ENCODE peak calls at places on chromosomes 11 and 22, in four cellular contexts. One of them, this sample, is unnamed.

GRCh38 chr11:19864141-19865120 is 151.8 kb downstream of the NAV2 start:
- DNase-seq in activated CD4-positive, alpha-beta T cell treated with anti-CD3 and anti-CD28 coated beads, Interleukin-2, amount 50 U/mL, for 48 hours: no peak
- DNase-seq in lower leg skin: no peak
- DNase-seq in sciatic nerve: no peak
- DNase-seq in this sample: no peak

GRCh38 chr22:43152355-43153071 is 1.2 kb downstream of the TSPO start:
- DNase-seq in lower leg skin: peak
- DNase-seq in activated CD4-positive, alpha-beta T cell treated with anti-CD3 and anti-CD28 coated beads, Interleukin-2, amount 50 U/mL, for 48 hours: peak
- DNase-seq in sciatic nerve: peak
- DNase-seq in this sample: peak

GRCh38 chr11:94198718-94199117 is 70.1 kb downstream of the PANX1 start:
- DNase-seq in lower leg skin: no peak
- DNase-seq in activated CD4-positive, alpha-beta T cell treated with anti-CD3 and anti-CD28 coated beads, Interleukin-2, amount 50 U/mL, for 48 hours: no peak
- DNase-seq in sciatic nerve: no peak
- DNase-seq in this sample: no peak

GRCh38 chr11:107821199-107821926 is 37.2 kb downstream of the SLC35F2 start:
- DNase-seq in sciatic nerve: no peak
- DNase-seq in lower leg skin: no peak
- DNase-seq in activated CD4-positive, alpha-beta T cell treated with anti-CD3 and anti-CD28 coated beads, Interleukin-2, amount 50 U/mL, for 48 hours: no peak
- DNase-seq in this sample: no peak

GRCh38 chr11:62108017-62108750 is 15.6 kb upstream of the INCENP start:
- DNase-seq in lower leg skin: no peak
- DNase-seq in sciatic nerve: no peak
- DNase-seq in activated CD4-positive, alpha-beta T cell treated with anti-CD3 and anti-CD28 coated beads, Interleukin-2, amount 50 U/mL, for 48 hours: peak
- DNase-seq in this sample: peak

GRCh38 chr11:66230171-66230570 is 38.3 kb upstream of the RAB1B start:
- DNase-seq in lower leg skin: no peak
- DNase-seq in sciatic nerve: no peak
- DNase-seq in activated CD4-positive, alpha-beta T cell treated with anti-CD3 and anti-CD28 coated beads, Interleukin-2, amount 50 U/mL, for 48 hours: no peak
- DNase-seq in this sample: no peak

GRCh38 chr11:92482502-92482901 is 257.9 kb downstream of the FAT3 start:
- DNase-seq in lower leg skin: no peak
- DNase-seq in sciatic nerve: no peak
- DNase-seq in activated CD4-positive, alpha-beta T cell treated with anti-CD3 and anti-CD28 coated beads, Interleukin-2, amount 50 U/mL, for 48 hours: no peak
- DNase-seq in this sample: no peak

GRCh38 chr22:20994128-20994901 is 7.6 kb downstream of the THAP7 start:
- DNase-seq in sciatic nerve: no peak
- DNase-seq in lower leg skin: no peak
- DNase-seq in activated CD4-positive, alpha-beta T cell treated with anti-CD3 and anti-CD28 coated beads, Interleukin-2, amount 50 U/mL, for 48 hours: no peak
- DNase-seq in this sample: no peak

GRCh38 chr11:106552694-106553203 is 465.5 kb downstream of the GUCY1A2 start:
- DNase-seq in lower leg skin: no peak
- DNase-seq in sciatic nerve: no peak
- DNase-seq in activated CD4-positive, alpha-beta T cell treated with anti-CD3 and anti-CD28 coated beads, Interleukin-2, amount 50 U/mL, for 48 hours: no peak
- DNase-seq in this sample: no peak

GRCh38 chr11:132422725-132423124 is 1052.3 kb downstream of the NTM start:
- DNase-seq in sciatic nerve: no peak
- DNase-seq in lower leg skin: no peak
- DNase-seq in activated CD4-positive, alpha-beta T cell treated with anti-CD3 and anti-CD28 coated beads, Interleukin-2, amount 50 U/mL, for 48 hours: no peak
- DNase-seq in this sample: no peak

GRCh38 chr22:23896166-23896522 is 2.0 kb downstream of the MIF start:
- DNase-seq in activated CD4-positive, alpha-beta T cell treated with anti-CD3 and anti-CD28 coated beads, Interleukin-2, amount 50 U/mL, for 48 hours: no peak
- DNase-seq in lower leg skin: no peak
- DNase-seq in sciatic nerve: no peak
- DNase-seq in this sample: no peak

GRCh38 chr11:32029721-32030120 is 61.2 kb upstream of the RCN1 start:
- DNase-seq in activated CD4-positive, alpha-beta T cell treated with anti-CD3 and anti-CD28 coated beads, Interleukin-2, amount 50 U/mL, for 48 hours: no peak
- DNase-seq in lower leg skin: no peak
- DNase-seq in sciatic nerve: no peak
- DNase-seq in this sample: no peak

GRCh38 chr11:5307256-5308019 is 5.7 kb upstream of the OR51B4 start:
- DNase-seq in sciatic nerve: no peak
- DNase-seq in activated CD4-positive, alpha-beta T cell treated with anti-CD3 and anti-CD28 coated beads, Interleukin-2, amount 50 U/mL, for 48 hours: no peak
- DNase-seq in lower leg skin: no peak
- DNase-seq in this sample: no peak

GRCh38 chr11:105713106-105713505 is 103.2 kb downstream of the GRIA4 start:
- DNase-seq in activated CD4-positive, alpha-beta T cell treated with anti-CD3 and anti-CD28 coated beads, Interleukin-2, amount 50 U/mL, for 48 hours: no peak
- DNase-seq in sciatic nerve: no peak
- DNase-seq in lower leg skin: no peak
- DNase-seq in this sample: no peak

GRCh38 chr11:102783720-102784119 is 3.3 kb upstream of the MMP10 start:
- DNase-seq in lower leg skin: no peak
- DNase-seq in sciatic nerve: no peak
- DNase-seq in activated CD4-positive, alpha-beta T cell treated with anti-CD3 and anti-CD28 coated beads, Interleukin-2, amount 50 U/mL, for 48 hours: no peak
- DNase-seq in this sample: no peak

GRCh38 chr11:27084407-27084985 is 43.9 kb downstream of the BBOX1 start:
- DNase-seq in lower leg skin: no peak
- DNase-seq in sciatic nerve: no peak
- DNase-seq in activated CD4-positive, alpha-beta T cell treated with anti-CD3 and anti-CD28 coated beads, Interleukin-2, amount 50 U/mL, for 48 hours: no peak
- DNase-seq in this sample: no peak

GRCh38 chr11:57787920-57788716 is 26.5 kb downstream of the CTNND1 start:
- DNase-seq in activated CD4-positive, alpha-beta T cell treated with anti-CD3 and anti-CD28 coated beads, Interleukin-2, amount 50 U/mL, for 48 hours: no peak
- DNase-seq in sciatic nerve: no peak
- DNase-seq in lower leg skin: peak
- DNase-seq in this sample: no peak

GRCh38 chr11:66725646-66726045 is 3.4 kb downstream of the SPTBN2 start:
- DNase-seq in sciatic nerve: peak
- DNase-seq in lower leg skin: no peak
- DNase-seq in activated CD4-positive, alpha-beta T cell treated with anti-CD3 and anti-CD28 coated beads, Interleukin-2, amount 50 U/mL, for 48 hours: no peak
- DNase-seq in this sample: no peak

GRCh38 chr11:110159491-110159890 is 66.3 kb downstream of the ZC3H12C start:
- DNase-seq in activated CD4-positive, alpha-beta T cell treated with anti-CD3 and anti-CD28 coated beads, Interleukin-2, amount 50 U/mL, for 48 hours: no peak
- DNase-seq in sciatic nerve: no peak
- DNase-seq in lower leg skin: no peak
- DNase-seq in this sample: no peak

GRCh38 chr11:94193288-94193687 is 64.6 kb downstream of the PANX1 start:
- DNase-seq in lower leg skin: no peak
- DNase-seq in activated CD4-positive, alpha-beta T cell treated with anti-CD3 and anti-CD28 coated beads, Interleukin-2, amount 50 U/mL, for 48 hours: no peak
- DNase-seq in sciatic nerve: no peak
- DNase-seq in this sample: no peak

GRCh38 chr22:28885939-28886338 is 2.6 kb downstream of the ZNRF3 start:
- DNase-seq in activated CD4-positive, alpha-beta T cell treated with anti-CD3 and anti-CD28 coated beads, Interleukin-2, amount 50 U/mL, for 48 hours: no peak
- DNase-seq in sciatic nerve: no peak
- DNase-seq in lower leg skin: no peak
- DNase-seq in this sample: no peak

GRCh38 chr11:18013790-18014507 is 1.1 kb upstream of the SERGEF start:
- DNase-seq in activated CD4-positive, alpha-beta T cell treated with anti-CD3 and anti-CD28 coated beads, Interleukin-2, amount 50 U/mL, for 48 hours: no peak
- DNase-seq in sciatic nerve: no peak
- DNase-seq in lower leg skin: no peak
- DNase-seq in this sample: no peak

GRCh38 chr11:60810583-60810982 is 25.4 kb downstream of the MS4A10 start:
- DNase-seq in sciatic nerve: no peak
- DNase-seq in activated CD4-positive, alpha-beta T cell treated with anti-CD3 and anti-CD28 coated beads, Interleukin-2, amount 50 U/mL, for 48 hours: no peak
- DNase-seq in lower leg skin: no peak
- DNase-seq in this sample: no peak

GRCh38 chr11:119155733-119156492 is 7.1 kb downstream of the ABCG4 start:
- DNase-seq in lower leg skin: no peak
- DNase-seq in activated CD4-positive, alpha-beta T cell treated with anti-CD3 and anti-CD28 coated beads, Interleukin-2, amount 50 U/mL, for 48 hours: no peak
- DNase-seq in sciatic nerve: no peak
- DNase-seq in this sample: no peak

GRCh38 chr22:21030621-21031544 is 1.5 kb downstream of the SLC7A4 start:
- DNase-seq in sciatic nerve: no peak
- DNase-seq in activated CD4-positive, alpha-beta T cell treated with anti-CD3 and anti-CD28 coated beads, Interleukin-2, amount 50 U/mL, for 48 hours: no peak
- DNase-seq in lower leg skin: no peak
- DNase-seq in this sample: no peak

GRCh38 chr22:29475550-29475949 is 4.5 kb upstream of the NEFH start:
- DNase-seq in lower leg skin: no peak
- DNase-seq in activated CD4-positive, alpha-beta T cell treated with anti-CD3 and anti-CD28 coated beads, Interleukin-2, amount 50 U/mL, for 48 hours: no peak
- DNase-seq in sciatic nerve: no peak
- DNase-seq in this sample: no peak

GRCh38 chr11:57456960-57457642 is 3.2 kb upstream of the RTN4RL2 start:
- DNase-seq in sciatic nerve: peak
- DNase-seq in lower leg skin: peak
- DNase-seq in activated CD4-positive, alpha-beta T cell treated with anti-CD3 and anti-CD28 coated beads, Interleukin-2, amount 50 U/mL, for 48 hours: peak
- DNase-seq in this sample: peak

GRCh38 chr22:36377022-36377631 is 10.6 kb downstream of the MYH9 start:
- DNase-seq in sciatic nerve: no peak
- DNase-seq in activated CD4-positive, alpha-beta T cell treated with anti-CD3 and anti-CD28 coated beads, Interleukin-2, amount 50 U/mL, for 48 hours: peak
- DNase-seq in lower leg skin: no peak
- DNase-seq in this sample: no peak

GRCh38 chr22:31629741-31630184 is 32.3 kb downstream of the PISD start:
- DNase-seq in activated CD4-positive, alpha-beta T cell treated with anti-CD3 and anti-CD28 coated beads, Interleukin-2, amount 50 U/mL, for 48 hours: no peak
- DNase-seq in lower leg skin: no peak
- DNase-seq in sciatic nerve: no peak
- DNase-seq in this sample: no peak